ENCODE peak calls at places on chromosomes 2 and 18, in nine cellular contexts. E, I, G, S, A, C, O, U and W are unnamed samples.

GRCh38 chr18:78939105-78939504 is 40.5 kb upstream of the SALL3 start:
- DNase-seq in E (no peak), I (no peak), G (no peak), S (no peak), A (no peak), C (no peak), O (no peak), U (no peak), W (no peak)

GRCh38 chr2:55420244-55420713 is 623 bp upstream of the CCDC88A start:
- DNase-seq in E (no peak), I (no peak), G (no peak), S (no peak), A (no peak), C (no peak), O (no peak), U (no peak), W (no peak)

GRCh38 chr2:150133623-150134022 is 353.8 kb downstream of the RND3 start:
- DNase-seq in E (no peak), I (no peak), G (no peak), S (no peak), A (peak), C (no peak), O (peak), U (peak), W (no peak)

GRCh38 chr2:119252186-119253113 is 28.8 kb downstream of the STEAP3 start:
- DNase-seq in E (peak), I (no peak), G (no peak), S (no peak), A (peak), C (no peak), O (no peak), U (peak), W (no peak)

GRCh38 chr18:74951165-74951760 is 257.7 kb downstream of the PTGR3 start:
- DNase-seq in E (no peak), I (peak), G (peak), S (no peak), A (peak), C (no peak), O (peak), U (peak), W (peak)

GRCh38 chr2:41928593-41928992 is 119.2 kb upstream of the PKDCC start:
- DNase-seq in E (no peak), I (no peak), G (no peak), S (no peak), A (no peak), C (no peak), O (no peak), U (peak), W (no peak)

GRCh38 chr2:130850788-130851623 is 14.3 kb downstream of the ARHGEF4 start:
- DNase-seq in E (no peak), I (no peak), G (no peak), S (no peak), A (no peak), C (no peak), O (no peak), U (no peak), W (no peak)

GRCh38 chr2:205681836-205682238 is 464 bp upstream of the NRP2 start:
- DNase-seq in E (no peak), I (no peak), G (no peak), S (no peak), A (no peak), C (peak), O (no peak), U (no peak), W (no peak)

GRCh38 chr2:176830362-176830761 is 382.2 kb upstream of the HNRNPA3 start:
- DNase-seq in E (no peak), I (no peak), G (no peak), S (no peak), A (peak), C (peak), O (no peak), U (no peak), W (no peak)

GRCh38 chr2:205352593-205352992 is 329.7 kb upstream of the NRP2 start:
- DNase-seq in E (no peak), I (no peak), G (no peak), S (no peak), A (no peak), C (no peak), O (no peak), U (peak), W (no peak)

GRCh38 chr2:73933194-73933593 is 6.5 kb downstream of the DGUOK start:
- DNase-seq in E (no peak), I (no peak), G (no peak), S (no peak), A (no peak), C (no peak), O (no peak), U (no peak), W (no peak)

GRCh38 chr18:398866-399637 is 101.4 kb downstream of the COLEC12 start:
- DNase-seq in E (no peak), I (no peak), G (no peak), S (no peak), A (no peak), C (no peak), O (no peak), U (no peak), W (no peak)

GRCh38 chr2:178761759-178762371 is 45.4 kb downstream of the TTN start:
- DNase-seq in E (no peak), I (no peak), G (no peak), S (no peak), A (peak), C (peak), O (peak), U (peak), W (no peak)

GRCh38 chr2:55518846-55519167 is 711 bp upstream of the CFAP36 start:
- DNase-seq in E (no peak), I (no peak), G (no peak), S (no peak), A (no peak), C (peak), O (peak), U (no peak), W (no peak)

GRCh38 chr2:168085801-168086361 is 161.5 kb downstream of the STK39 start:
- DNase-seq in E (no peak), I (no peak), G (no peak), S (no peak), A (no peak), C (no peak), O (no peak), U (no peak), W (no peak)

GRCh38 chr2:173161040-173161439 is 85.4 kb downstream of the MAP3K20 start:
- DNase-seq in E (no peak), I (no peak), G (no peak), S (no peak), A (no peak), C (no peak), O (no peak), U (no peak), W (no peak)

GRCh38 chr2:165273176-165273575 is 34.0 kb downstream of the SCN2A start:
- DNase-seq in E (no peak), I (no peak), G (no peak), S (no peak), A (no peak), C (no peak), O (no peak), U (no peak), W (no peak)

GRCh38 chr2:118312963-118313756 is 224.9 kb downstream of the INSIG2 start:
- DNase-seq in E (no peak), I (no peak), G (no peak), S (no peak), A (no peak), C (no peak), O (no peak), U (no peak), W (no peak)

GRCh38 chr2:143968360-143968759 is 551.6 kb downstream of the ZEB2 start:
- DNase-seq in E (no peak), I (no peak), G (no peak), S (no peak), A (no peak), C (no peak), O (no peak), U (no peak), W (no peak)